ENCODE peak calls at places on chromosome X, in ten cellular contexts. One of them, this sample, is unnamed.

GRCh38 chrX:103063918-103064434 is at the start of gene BEX1:
- DNase-seq in choroid plexus epithelial cell: peak
- DNase-seq in naive thymus-derived CD8-positive, alpha-beta T cell: no peak
- DNase-seq in Daoy: peak
- DNase-seq in lower lobe of right lung: peak
- DNase-seq in stimulated activated CD8-positive, alpha-beta memory T cell treated with anti-CD3 and anti-CD28 coated beads, Interleukin-12 subunit alpha, Interleukin-12 subunit beta, amount 100 ng/mL, for 1 hour: no peak
- DNase-seq in tibial nerve: no peak
- DNase-seq in WTC11: peak
- DNase-seq in NCI-H1694: peak
- DNase-seq in fibroblast of the aortic adventitia: peak
- DNase-seq in this sample: no peak

GRCh38 chrX:12149670-12150407 is 11.6 kb downstream of the FRMPD4 start:
- DNase-seq in choroid plexus epithelial cell: no peak
- DNase-seq in Daoy: no peak
- DNase-seq in lower lobe of right lung: no peak
- DNase-seq in tibial nerve: no peak
- DNase-seq in NCI-H1694: no peak
- DNase-seq in stimulated activated CD8-positive, alpha-beta memory T cell treated with anti-CD3 and anti-CD28 coated beads, Interleukin-12 subunit alpha, Interleukin-12 subunit beta, amount 100 ng/mL, for 1 hour: no peak
- DNase-seq in naive thymus-derived CD8-positive, alpha-beta T cell: no peak
- DNase-seq in WTC11: no peak
- DNase-seq in fibroblast of the aortic adventitia: no peak
- DNase-seq in this sample: no peak

GRCh38 chrX:6557690-6558089 is 22.8 kb upstream of the VCX3A start:
- DNase-seq in NCI-H1694: no peak
- DNase-seq in choroid plexus epithelial cell: no peak
- DNase-seq in tibial nerve: no peak
- DNase-seq in stimulated activated CD8-positive, alpha-beta memory T cell treated with anti-CD3 and anti-CD28 coated beads, Interleukin-12 subunit alpha, Interleukin-12 subunit beta, amount 100 ng/mL, for 1 hour: no peak
- DNase-seq in lower lobe of right lung: no peak
- DNase-seq in Daoy: no peak
- DNase-seq in fibroblast of the aortic adventitia: no peak
- DNase-seq in WTC11: no peak
- DNase-seq in naive thymus-derived CD8-positive, alpha-beta T cell: no peak
- DNase-seq in this sample: no peak

GRCh38 chrX:40504801-40505605 is 75.8 kb upstream of the ATP6AP2 start:
- DNase-seq in choroid plexus epithelial cell: peak
- DNase-seq in WTC11: no peak
- DNase-seq in naive thymus-derived CD8-positive, alpha-beta T cell: no peak
- DNase-seq in NCI-H1694: no peak
- DNase-seq in fibroblast of the aortic adventitia: peak
- DNase-seq in tibial nerve: no peak
- DNase-seq in lower lobe of right lung: no peak
- DNase-seq in stimulated activated CD8-positive, alpha-beta memory T cell treated with anti-CD3 and anti-CD28 coated beads, Interleukin-12 subunit alpha, Interleukin-12 subunit beta, amount 100 ng/mL, for 1 hour: no peak
- DNase-seq in Daoy: peak
- DNase-seq in this sample: no peak

GRCh38 chrX:154515803-154516654 is at the start of gene FAM3A:
- DNase-seq in lower lobe of right lung: peak
- DNase-seq in Daoy: peak
- DNase-seq in tibial nerve: peak
- DNase-seq in WTC11: peak
- DNase-seq in naive thymus-derived CD8-positive, alpha-beta T cell: peak
- DNase-seq in stimulated activated CD8-positive, alpha-beta memory T cell treated with anti-CD3 and anti-CD28 coated beads, Interleukin-12 subunit alpha, Interleukin-12 subunit beta, amount 100 ng/mL, for 1 hour: peak
- DNase-seq in choroid plexus epithelial cell: peak
- DNase-seq in NCI-H1694: peak
- DNase-seq in fibroblast of the aortic adventitia: peak
- DNase-seq in this sample: peak

GRCh38 chrX:101478366-101478765 is 6.9 kb upstream of the ARMCX4 start:
- DNase-seq in Daoy: no peak
- DNase-seq in tibial nerve: no peak
- DNase-seq in naive thymus-derived CD8-positive, alpha-beta T cell: no peak
- DNase-seq in WTC11: no peak
- DNase-seq in stimulated activated CD8-positive, alpha-beta memory T cell treated with anti-CD3 and anti-CD28 coated beads, Interleukin-12 subunit alpha, Interleukin-12 subunit beta, amount 100 ng/mL, for 1 hour: no peak
- DNase-seq in lower lobe of right lung: no peak
- DNase-seq in NCI-H1694: no peak
- DNase-seq in fibroblast of the aortic adventitia: no peak
- DNase-seq in choroid plexus epithelial cell: peak
- DNase-seq in this sample: no peak

GRCh38 chrX:115521717-115522116 is 39.3 kb upstream of the PLS3 start:
- DNase-seq in choroid plexus epithelial cell: peak
- DNase-seq in lower lobe of right lung: no peak
- DNase-seq in WTC11: no peak
- DNase-seq in naive thymus-derived CD8-positive, alpha-beta T cell: no peak
- DNase-seq in tibial nerve: no peak
- DNase-seq in stimulated activated CD8-positive, alpha-beta memory T cell treated with anti-CD3 and anti-CD28 coated beads, Interleukin-12 subunit alpha, Interleukin-12 subunit beta, amount 100 ng/mL, for 1 hour: no peak
- DNase-seq in fibroblast of the aortic adventitia: peak
- DNase-seq in Daoy: no peak
- DNase-seq in NCI-H1694: no peak
- DNase-seq in this sample: no peak

GRCh38 chrX:26586570-26586969 is 370.6 kb downstream of the MAGEB5 start:
- DNase-seq in stimulated activated CD8-positive, alpha-beta memory T cell treated with anti-CD3 and anti-CD28 coated beads, Interleukin-12 subunit alpha, Interleukin-12 subunit beta, amount 100 ng/mL, for 1 hour: no peak
- DNase-seq in tibial nerve: no peak
- DNase-seq in fibroblast of the aortic adventitia: no peak
- DNase-seq in choroid plexus epithelial cell: no peak
- DNase-seq in lower lobe of right lung: no peak
- DNase-seq in NCI-H1694: no peak
- DNase-seq in WTC11: no peak
- DNase-seq in Daoy: no peak
- DNase-seq in naive thymus-derived CD8-positive, alpha-beta T cell: no peak
- DNase-seq in this sample: no peak

GRCh38 chrX:10111364-10112148 is 45.2 kb upstream of the CLCN4 start:
- DNase-seq in Daoy: no peak
- DNase-seq in lower lobe of right lung: no peak
- DNase-seq in WTC11: no peak
- DNase-seq in fibroblast of the aortic adventitia: no peak
- DNase-seq in choroid plexus epithelial cell: no peak
- DNase-seq in naive thymus-derived CD8-positive, alpha-beta T cell: peak
- DNase-seq in NCI-H1694: no peak
- DNase-seq in tibial nerve: no peak
- DNase-seq in stimulated activated CD8-positive, alpha-beta memory T cell treated with anti-CD3 and anti-CD28 coated beads, Interleukin-12 subunit alpha, Interleukin-12 subunit beta, amount 100 ng/mL, for 1 hour: peak
- DNase-seq in this sample: no peak

GRCh38 chrX:131987252-131987651 is 35.9 kb upstream of the STK26 start:
- DNase-seq in fibroblast of the aortic adventitia: no peak
- DNase-seq in Daoy: no peak
- DNase-seq in choroid plexus epithelial cell: no peak
- DNase-seq in NCI-H1694: no peak
- DNase-seq in naive thymus-derived CD8-positive, alpha-beta T cell: peak
- DNase-seq in tibial nerve: no peak
- DNase-seq in WTC11: no peak
- DNase-seq in lower lobe of right lung: no peak
- DNase-seq in stimulated activated CD8-positive, alpha-beta memory T cell treated with anti-CD3 and anti-CD28 coated beads, Interleukin-12 subunit alpha, Interleukin-12 subunit beta, amount 100 ng/mL, for 1 hour: no peak
- DNase-seq in this sample: no peak

GRCh38 chrX:110142096-110142495 is 139.2 kb downstream of the TMEM164 start:
- DNase-seq in tibial nerve: no peak
- DNase-seq in stimulated activated CD8-positive, alpha-beta memory T cell treated with anti-CD3 and anti-CD28 coated beads, Interleukin-12 subunit alpha, Interleukin-12 subunit beta, amount 100 ng/mL, for 1 hour: no peak
- DNase-seq in choroid plexus epithelial cell: no peak
- DNase-seq in WTC11: no peak
- DNase-seq in naive thymus-derived CD8-positive, alpha-beta T cell: no peak
- DNase-seq in NCI-H1694: no peak
- DNase-seq in fibroblast of the aortic adventitia: peak
- DNase-seq in lower lobe of right lung: no peak
- DNase-seq in Daoy: no peak
- DNase-seq in this sample: no peak

GRCh38 chrX:68930576-68931317 is 101.9 kb downstream of the EFNB1 start:
- DNase-seq in NCI-H1694: no peak
- DNase-seq in WTC11: no peak
- DNase-seq in Daoy: no peak
- DNase-seq in choroid plexus epithelial cell: no peak
- DNase-seq in stimulated activated CD8-positive, alpha-beta memory T cell treated with anti-CD3 and anti-CD28 coated beads, Interleukin-12 subunit alpha, Interleukin-12 subunit beta, amount 100 ng/mL, for 1 hour: no peak
- DNase-seq in tibial nerve: no peak
- DNase-seq in lower lobe of right lung: no peak
- DNase-seq in fibroblast of the aortic adventitia: no peak
- DNase-seq in naive thymus-derived CD8-positive, alpha-beta T cell: no peak
- DNase-seq in this sample: no peak

GRCh38 chrX:47196098-47196497 is 2.5 kb downstream of the UBA1 start:
- DNase-seq in WTC11: no peak
- DNase-seq in stimulated activated CD8-positive, alpha-beta memory T cell treated with anti-CD3 and anti-CD28 coated beads, Interleukin-12 subunit alpha, Interleukin-12 subunit beta, amount 100 ng/mL, for 1 hour: no peak
- DNase-seq in naive thymus-derived CD8-positive, alpha-beta T cell: no peak
- DNase-seq in lower lobe of right lung: no peak
- DNase-seq in NCI-H1694: no peak
- DNase-seq in tibial nerve: no peak
- DNase-seq in Daoy: no peak
- DNase-seq in fibroblast of the aortic adventitia: no peak
- DNase-seq in choroid plexus epithelial cell: no peak
- DNase-seq in this sample: no peak

GRCh38 chrX:76428243-76429130 is 977 bp downstream of the MAGEE1 start:
- DNase-seq in tibial nerve: no peak
- DNase-seq in choroid plexus epithelial cell: no peak
- DNase-seq in Daoy: no peak
- DNase-seq in lower lobe of right lung: peak
- DNase-seq in stimulated activated CD8-positive, alpha-beta memory T cell treated with anti-CD3 and anti-CD28 coated beads, Interleukin-12 subunit alpha, Interleukin-12 subunit beta, amount 100 ng/mL, for 1 hour: no peak
- DNase-seq in WTC11: peak
- DNase-seq in naive thymus-derived CD8-positive, alpha-beta T cell: peak
- DNase-seq in fibroblast of the aortic adventitia: no peak
- DNase-seq in NCI-H1694: no peak
- DNase-seq in this sample: peak

GRCh38 chrX:14027511-14028019 is 2.1 kb downstream of the GEMIN8 start:
- DNase-seq in lower lobe of right lung: no peak
- DNase-seq in stimulated activated CD8-positive, alpha-beta memory T cell treated with anti-CD3 and anti-CD28 coated beads, Interleukin-12 subunit alpha, Interleukin-12 subunit beta, amount 100 ng/mL, for 1 hour: no peak
- DNase-seq in Daoy: peak
- DNase-seq in naive thymus-derived CD8-positive, alpha-beta T cell: no peak
- DNase-seq in choroid plexus epithelial cell: peak
- DNase-seq in WTC11: no peak
- DNase-seq in tibial nerve: no peak
- DNase-seq in fibroblast of the aortic adventitia: peak
- DNase-seq in NCI-H1694: no peak
- DNase-seq in this sample: no peak

GRCh38 chrX:129523076-129524055 is at the start of gene SMARCA1:
- DNase-seq in WTC11: peak
- DNase-seq in Daoy: peak
- DNase-seq in lower lobe of right lung: peak
- DNase-seq in tibial nerve: peak
- DNase-seq in choroid plexus epithelial cell: peak
- DNase-seq in fibroblast of the aortic adventitia: peak
- DNase-seq in NCI-H1694: no peak
- DNase-seq in naive thymus-derived CD8-positive, alpha-beta T cell: no peak
- DNase-seq in stimulated activated CD8-positive, alpha-beta memory T cell treated with anti-CD3 and anti-CD28 coated beads, Interleukin-12 subunit alpha, Interleukin-12 subunit beta, amount 100 ng/mL, for 1 hour: no peak
- DNase-seq in this sample: no peak

GRCh38 chrX:63810746-63811145 is 25.7 kb upstream of the ARHGEF9 start:
- DNase-seq in stimulated activated CD8-positive, alpha-beta memory T cell treated with anti-CD3 and anti-CD28 coated beads, Interleukin-12 subunit alpha, Interleukin-12 subunit beta, amount 100 ng/mL, for 1 hour: no peak
- DNase-seq in Daoy: no peak
- DNase-seq in choroid plexus epithelial cell: no peak
- DNase-seq in NCI-H1694: no peak
- DNase-seq in tibial nerve: no peak
- DNase-seq in lower lobe of right lung: no peak
- DNase-seq in naive thymus-derived CD8-positive, alpha-beta T cell: no peak
- DNase-seq in fibroblast of the aortic adventitia: no peak
- DNase-seq in WTC11: no peak
- DNase-seq in this sample: no peak

GRCh38 chrX:101682723-101683122 is 23.1 kb upstream of the ARMCX2 start:
- DNase-seq in naive thymus-derived CD8-positive, alpha-beta T cell: no peak
- DNase-seq in lower lobe of right lung: no peak
- DNase-seq in Daoy: peak
- DNase-seq in NCI-H1694: no peak
- DNase-seq in WTC11: no peak
- DNase-seq in fibroblast of the aortic adventitia: no peak
- DNase-seq in stimulated activated CD8-positive, alpha-beta memory T cell treated with anti-CD3 and anti-CD28 coated beads, Interleukin-12 subunit alpha, Interleukin-12 subunit beta, amount 100 ng/mL, for 1 hour: no peak
- DNase-seq in choroid plexus epithelial cell: no peak
- DNase-seq in tibial nerve: no peak
- DNase-seq in this sample: no peak

GRCh38 chrX:39941332-39941920 is 156.3 kb downstream of the BCOR start:
- DNase-seq in stimulated activated CD8-positive, alpha-beta memory T cell treated with anti-CD3 and anti-CD28 coated beads, Interleukin-12 subunit alpha, Interleukin-12 subunit beta, amount 100 ng/mL, for 1 hour: no peak
- DNase-seq in tibial nerve: no peak
- DNase-seq in fibroblast of the aortic adventitia: no peak
- DNase-seq in choroid plexus epithelial cell: peak
- DNase-seq in lower lobe of right lung: no peak
- DNase-seq in WTC11: no peak
- DNase-seq in naive thymus-derived CD8-positive, alpha-beta T cell: no peak
- DNase-seq in NCI-H1694: no peak
- DNase-seq in Daoy: peak
- DNase-seq in this sample: peak

GRCh38 chrX:84339507-84340364 is 151.7 kb upstream of the RPS6KA6 start:
- DNase-seq in stimulated activated CD8-positive, alpha-beta memory T cell treated with anti-CD3 and anti-CD28 coated beads, Interleukin-12 subunit alpha, Interleukin-12 subunit beta, amount 100 ng/mL, for 1 hour: no peak
- DNase-seq in tibial nerve: no peak
- DNase-seq in Daoy: no peak
- DNase-seq in WTC11: no peak
- DNase-seq in NCI-H1694: peak
- DNase-seq in naive thymus-derived CD8-positive, alpha-beta T cell: no peak
- DNase-seq in lower lobe of right lung: no peak
- DNase-seq in choroid plexus epithelial cell: peak
- DNase-seq in fibroblast of the aortic adventitia: peak
- DNase-seq in this sample: no peak

GRCh38 chrX:43744284-43744683 is 88.2 kb downstream of the MAOA start:
- DNase-seq in NCI-H1694: no peak
- DNase-seq in WTC11: no peak
- DNase-seq in Daoy: no peak
- DNase-seq in stimulated activated CD8-positive, alpha-beta memory T cell treated with anti-CD3 and anti-CD28 coated beads, Interleukin-12 subunit alpha, Interleukin-12 subunit beta, amount 100 ng/mL, for 1 hour: no peak
- DNase-seq in choroid plexus epithelial cell: no peak
- DNase-seq in fibroblast of the aortic adventitia: no peak
- DNase-seq in tibial nerve: no peak
- DNase-seq in naive thymus-derived CD8-positive, alpha-beta T cell: no peak
- DNase-seq in lower lobe of right lung: no peak
- DNase-seq in this sample: no peak

GRCh38 chrX:79413009-79413408 is 45.9 kb upstream of the ITM2A start:
- DNase-seq in naive thymus-derived CD8-positive, alpha-beta T cell: peak
- DNase-seq in lower lobe of right lung: no peak
- DNase-seq in Daoy: no peak
- DNase-seq in WTC11: no peak
- DNase-seq in stimulated activated CD8-positive, alpha-beta memory T cell treated with anti-CD3 and anti-CD28 coated beads, Interleukin-12 subunit alpha, Interleukin-12 subunit beta, amount 100 ng/mL, for 1 hour: no peak
- DNase-seq in fibroblast of the aortic adventitia: peak
- DNase-seq in NCI-H1694: no peak
- DNase-seq in choroid plexus epithelial cell: peak
- DNase-seq in tibial nerve: peak
- DNase-seq in this sample: no peak

GRCh38 chrX:2589186-2590020 is 88.6 kb upstream of the DHRSX start:
- DNase-seq in choroid plexus epithelial cell: no peak
- DNase-seq in stimulated activated CD8-positive, alpha-beta memory T cell treated with anti-CD3 and anti-CD28 coated beads, Interleukin-12 subunit alpha, Interleukin-12 subunit beta, amount 100 ng/mL, for 1 hour: no peak
- DNase-seq in naive thymus-derived CD8-positive, alpha-beta T cell: no peak
- DNase-seq in fibroblast of the aortic adventitia: peak
- DNase-seq in tibial nerve: peak
- DNase-seq in WTC11: no peak
- DNase-seq in Daoy: no peak
- DNase-seq in NCI-H1694: no peak
- DNase-seq in lower lobe of right lung: no peak
- DNase-seq in this sample: no peak

GRCh38 chrX:108177321-108177990 is 85.9 kb downstream of the ATG4A start:
- DNase-seq in stimulated activated CD8-positive, alpha-beta memory T cell treated with anti-CD3 and anti-CD28 coated beads, Interleukin-12 subunit alpha, Interleukin-12 subunit beta, amount 100 ng/mL, for 1 hour: no peak
- DNase-seq in WTC11: no peak
- DNase-seq in tibial nerve: no peak
- DNase-seq in lower lobe of right lung: no peak
- DNase-seq in NCI-H1694: no peak
- DNase-seq in fibroblast of the aortic adventitia: no peak
- DNase-seq in choroid plexus epithelial cell: peak
- DNase-seq in naive thymus-derived CD8-positive, alpha-beta T cell: no peak
- DNase-seq in Daoy: peak
- DNase-seq in this sample: no peak

GRCh38 chrX:17744896-17745523 is 7.7 kb downstream of the SCML1 start:
- DNase-seq in choroid plexus epithelial cell: peak
- DNase-seq in lower lobe of right lung: no peak
- DNase-seq in fibroblast of the aortic adventitia: peak
- DNase-seq in WTC11: no peak
- DNase-seq in Daoy: no peak
- DNase-seq in naive thymus-derived CD8-positive, alpha-beta T cell: no peak
- DNase-seq in NCI-H1694: no peak
- DNase-seq in tibial nerve: no peak
- DNase-seq in stimulated activated CD8-positive, alpha-beta memory T cell treated with anti-CD3 and anti-CD28 coated beads, Interleukin-12 subunit alpha, Interleukin-12 subunit beta, amount 100 ng/mL, for 1 hour: no peak
- DNase-seq in this sample: no peak

GRCh38 chrX:154908821-154909220 is 22.7 kb downstream of the F8A1 start:
- DNase-seq in tibial nerve: no peak
- DNase-seq in WTC11: no peak
- DNase-seq in NCI-H1694: no peak
- DNase-seq in choroid plexus epithelial cell: no peak
- DNase-seq in stimulated activated CD8-positive, alpha-beta memory T cell treated with anti-CD3 and anti-CD28 coated beads, Interleukin-12 subunit alpha, Interleukin-12 subunit beta, amount 100 ng/mL, for 1 hour: no peak
- DNase-seq in lower lobe of right lung: no peak
- DNase-seq in fibroblast of the aortic adventitia: no peak
- DNase-seq in Daoy: no peak
- DNase-seq in naive thymus-derived CD8-positive, alpha-beta T cell: no peak
- DNase-seq in this sample: no peak

GRCh38 chrX:132426695-132427281 is 62.0 kb downstream of the MBNL3 start:
- DNase-seq in stimulated activated CD8-positive, alpha-beta memory T cell treated with anti-CD3 and anti-CD28 coated beads, Interleukin-12 subunit alpha, Interleukin-12 subunit beta, amount 100 ng/mL, for 1 hour: no peak
- DNase-seq in lower lobe of right lung: no peak
- DNase-seq in Daoy: no peak
- DNase-seq in NCI-H1694: no peak
- DNase-seq in WTC11: no peak
- DNase-seq in choroid plexus epithelial cell: peak
- DNase-seq in tibial nerve: no peak
- DNase-seq in naive thymus-derived CD8-positive, alpha-beta T cell: no peak
- DNase-seq in fibroblast of the aortic adventitia: peak
- DNase-seq in this sample: no peak

This sample was measured in chondrocyte.